ENCODE peak calls at places on chromosomes 3 and 15, in ten cellular contexts. F, X, T, C, A, K, W, O, D and I are unnamed samples.

GRCh38 chr3:184085389-184085852 is 11.4 kb upstream of the HTR3E start:
- DNase-seq in F (no peak), X (no peak), T (no peak), C (no peak), A (peak; percentile 83), K (no peak), W (no peak), O (no peak), D (no peak), I (peak; percentile 28)

GRCh38 chr3:94317054-94317453 is 254.2 kb downstream of the NSUN3 start:
- DNase-seq in F (no peak), X (no peak), T (no peak), C (no peak), A (no peak), K (peak; percentile 89), W (no peak), O (no peak), D (no peak), I (no peak)

GRCh38 chr15:68224546-68225250 is 4.8 kb downstream of the CLN6 start:
- DNase-seq in F (no peak), X (no peak), T (no peak), C (peak; percentile 21), A (no peak), K (no peak), W (no peak), O (no peak), D (no peak), I (no peak)

GRCh38 chr15:45635191-45635638 is 386 bp downstream of the SQOR start:
- DNase-seq in F (peak; percentile 55), X (peak; percentile 51), T (peak; percentile 82), C (peak; percentile 81), A (no peak), K (no peak), W (peak; percentile 59), O (peak; percentile 47), D (no peak), I (peak; percentile 59)

GRCh38 chr3:10189557-10190374 is 25.0 kb downstream of the IRAK2 start:
- DNase-seq in F (peak; percentile 82), X (peak; percentile 89), T (peak; percentile 78), C (peak; percentile 98), A (peak; percentile 82), K (peak; percentile 97), W (peak; percentile 17), O (no peak), D (no peak), I (no peak)

GRCh38 chr3:181703701-181704420 is 7.9 kb upstream of the SOX2 start:
- DNase-seq in F (no peak), X (no peak), T (no peak), C (no peak), A (no peak), K (peak; percentile 71), W (no peak), O (no peak), D (no peak), I (no peak)

GRCh38 chr15:66982250-66982649 is 83.2 kb upstream of the SMAD3 start:
- DNase-seq in F (no peak), X (no peak), T (no peak), C (no peak), A (no peak), K (no peak), W (no peak), O (no peak), D (no peak), I (no peak)

GRCh38 chr3:132486086-132486485 is 68.8 kb downstream of the DNAJC13 start:
- DNase-seq in F (no peak), X (no peak), T (no peak), C (no peak), A (peak; percentile 81), K (no peak), W (no peak), O (no peak), D (no peak), I (peak; percentile 17)

GRCh38 chr15:56653082-56653481 is 80.2 kb downstream of the ZNF280D start:
- DNase-seq in F (no peak), X (no peak), T (no peak), C (no peak), A (no peak), K (no peak), W (no peak), O (no peak), D (no peak), I (no peak)

GRCh38 chr3:62277986-62278385 is 95.4 kb downstream of the FEZF2 start:
- DNase-seq in F (no peak), X (no peak), T (no peak), C (no peak), A (no peak), K (no peak), W (no peak), O (no peak), D (no peak), I (no peak)

GRCh38 chr3:191768421-191768820 is 307.5 kb downstream of the PYDC2 start:
- DNase-seq in F (no peak), X (no peak), T (no peak), C (no peak), A (no peak), K (no peak), W (no peak), O (no peak), D (no peak), I (no peak)

GRCh38 chr3:196774845-196775422 is 35.3 kb downstream of the PAK2 start:
- DNase-seq in F (no peak), X (no peak), T (no peak), C (no peak), A (peak; percentile 27), K (no peak), W (no peak), O (no peak), D (no peak), I (no peak)

GRCh38 chr3:38916706-38917105 is 100.7 kb upstream of the SCN10A start:
- DNase-seq in F (no peak), X (no peak), T (no peak), C (no peak), A (peak; percentile 5), K (no peak), W (no peak), O (no peak), D (no peak), I (no peak)

GRCh38 chr15:89587955-89588354 is 12.7 kb downstream of the TICRR start:
- DNase-seq in F (no peak), X (no peak), T (no peak), C (no peak), A (peak; percentile 31), K (no peak), W (no peak), O (no peak), D (peak; percentile 27), I (no peak)

GRCh38 chr15:60400957-60401356 is 3.2 kb upstream of the ANXA2 start:
- DNase-seq in F (no peak), X (no peak), T (no peak), C (no peak), A (no peak), K (no peak), W (no peak), O (no peak), D (no peak), I (no peak)

GRCh38 chr3:128483657-128484403 is 9.2 kb downstream of the GATA2 start:
- DNase-seq in F (no peak), X (no peak), T (no peak), C (peak; percentile 38), A (peak; percentile 13), K (no peak), W (no peak), O (no peak), D (no peak), I (no peak)

GRCh38 chr3:195696632-195697278 is 24.0 kb upstream of the MUC20 start:
- DNase-seq in F (no peak), X (no peak), T (no peak), C (no peak), A (no peak), K (no peak), W (no peak), O (no peak), D (no peak), I (no peak)

GRCh38 chr15:22838292-22839042 is at the start of gene NIPA2:
- DNase-seq in F (peak; percentile 100), X (peak; percentile 97), T (peak; percentile 99), C (peak; percentile 99), A (peak; percentile 99), K (peak; percentile 97), W (peak; percentile 98), O (peak; percentile 97), D (peak; percentile 92), I (peak; percentile 86)

GRCh38 chr15:38041576-38041975 is 107.1 kb downstream of the TMCO5A start:
- DNase-seq in F (no peak), X (no peak), T (no peak), C (no peak), A (peak; percentile 93), K (no peak), W (no peak), O (no peak), D (no peak), I (no peak)

GRCh38 chr15:56208641-56209155 is 35.0 kb downstream of the RFX7 start:
- DNase-seq in F (no peak), X (no peak), T (no peak), C (no peak), A (no peak), K (no peak), W (no peak), O (no peak), D (no peak), I (no peak)

GRCh38 chr3:142566096-142566495 is 12.4 kb downstream of the ATR start:
- DNase-seq in F (no peak), X (no peak), T (no peak), C (no peak), A (no peak), K (no peak), W (no peak), O (no peak), D (no peak), I (no peak)

GRCh38 chr15:81155375-81156218 is 21.5 kb downstream of the CFAP161 start:
- DNase-seq in F (peak; percentile 49), X (peak; percentile 81), T (peak; percentile 13), C (no peak), A (peak; percentile 80), K (peak; percentile 37), W (no peak), O (no peak), D (no peak), I (peak; percentile 38)

GRCh38 chr15:70781236-70781635 is 17.9 kb upstream of the UACA start:
- DNase-seq in F (no peak), X (no peak), T (no peak), C (no peak), A (no peak), K (no peak), W (no peak), O (no peak), D (no peak), I (no peak)

GRCh38 chr15:70892912-70893560 is 410 bp downstream of the LRRC49 start:
- DNase-seq in F (no peak), X (no peak), T (peak; percentile 35), C (no peak), A (peak; percentile 68), K (no peak), W (no peak), O (no peak), D (no peak), I (no peak)

GRCh38 chr3:128993461-128994172 is at the start of gene CFAP92:
- DNase-seq in F (peak; percentile 91), X (peak; percentile 85), T (peak; percentile 94), C (peak; percentile 92), A (peak; percentile 68), K (no peak), W (peak; percentile 88), O (peak; percentile 89), D (no peak), I (peak; percentile 91)

GRCh38 chr15:93852761-93853160 is 378.6 kb upstream of the MCTP2 start:
- DNase-seq in F (no peak), X (no peak), T (no peak), C (no peak), A (no peak), K (no peak), W (no peak), O (no peak), D (no peak), I (no peak)

GRCh38 chr3:53721187-53721946 is 124.9 kb downstream of the CHDH start:
- DNase-seq in F (no peak), X (no peak), T (no peak), C (no peak), A (no peak), K (no peak), W (no peak), O (no peak), D (peak; percentile 21), I (no peak)

GRCh38 chr3:127637546-127637945 is 8.6 kb downstream of the PODXL2 start:
- DNase-seq in F (no peak), X (no peak), T (no peak), C (no peak), A (no peak), K (no peak), W (no peak), O (no peak), D (no peak), I (no peak)